ENCODE peak calls at places on chromosomes 12 and 14, in four cellular contexts. H is K562, P is GM12878, G is HepG2. V is an unnamed sample.

GRCh38 chr12:57626929-57627445 is 6.0 kb downstream of the B4GALNT1 start:
- DNase-seq in H (no peak), P (no peak), G (no peak), V (no peak)

GRCh38 chr12:13443498-13443897 is 247.0 kb downstream of the EMP1 start:
- DNase-seq in H (no peak), P (no peak), G (no peak), V (no peak)

GRCh38 chr12:2531371-2531770 is 263.4 kb upstream of the FKBP4 start:
- DNase-seq in H (no peak), P (no peak), G (no peak), V (no peak)

GRCh38 chr12:125025836-125026235 is 32.4 kb downstream of the BRI3BP start:
- DNase-seq in H (no peak), P (no peak), G (no peak), V (no peak)

GRCh38 chr12:56120158-56120846 is 2.2 kb downstream of the ZC3H10 start:
- DNase-seq in H (peak), P (no peak), G (no peak), V (no peak)

GRCh38 chr14:75515631-75515999 is 6.7 kb upstream of the BATF start:
- DNase-seq in H (no peak), P (no peak), G (no peak), V (no peak)

GRCh38 chr12:122527478-122527944 is 462 bp downstream of the KNTC1 start:
- DNase-seq in H (peak), P (no peak), G (no peak), V (no peak)

GRCh38 chr14:106185837-106186233 is 659.5 kb downstream of the TMEM121 start:
- DNase-seq in H (no peak), P (no peak), G (no peak), V (no peak)

GRCh38 chr12:49200882-49201594 is 12.2 kb upstream of the TUBA1A start:
- DNase-seq in H (peak), P (peak), G (no peak), V (no peak)

GRCh38 chr14:52061890-52062289 is 7.0 kb downstream of the NID2 start:
- DNase-seq in H (no peak), P (no peak), G (no peak), V (no peak)

GRCh38 chr14:35480119-35480769 is 53.7 kb upstream of the INSM2 start:
- DNase-seq in H (no peak), P (peak), G (no peak), V (no peak)

GRCh38 chr14:58749066-58749669 is 111.4 kb downstream of the DACT1 start:
- DNase-seq in H (peak), P (peak), G (peak), V (no peak)

GRCh38 chr12:90253674-90254181 is 545.1 kb upstream of the ATP2B1 start:
- DNase-seq in H (no peak), P (peak), G (no peak), V (peak)

GRCh38 chr12:88896958-88897357 is 316.7 kb upstream of the KITLG start:
- DNase-seq in H (no peak), P (no peak), G (no peak), V (no peak)
- TF ChIP-seq CREM in H (no peak), P (no peak), G (no peak), V (no peak)

GRCh38 chr12:81294325-81295190 is 216.7 kb downstream of the ACSS3 start:
- DNase-seq in H (no peak), P (no peak), G (no peak), V (no peak)
- TF ChIP-seq CREM in H (no peak), P (no peak), G (no peak), V (no peak)

DNA sequence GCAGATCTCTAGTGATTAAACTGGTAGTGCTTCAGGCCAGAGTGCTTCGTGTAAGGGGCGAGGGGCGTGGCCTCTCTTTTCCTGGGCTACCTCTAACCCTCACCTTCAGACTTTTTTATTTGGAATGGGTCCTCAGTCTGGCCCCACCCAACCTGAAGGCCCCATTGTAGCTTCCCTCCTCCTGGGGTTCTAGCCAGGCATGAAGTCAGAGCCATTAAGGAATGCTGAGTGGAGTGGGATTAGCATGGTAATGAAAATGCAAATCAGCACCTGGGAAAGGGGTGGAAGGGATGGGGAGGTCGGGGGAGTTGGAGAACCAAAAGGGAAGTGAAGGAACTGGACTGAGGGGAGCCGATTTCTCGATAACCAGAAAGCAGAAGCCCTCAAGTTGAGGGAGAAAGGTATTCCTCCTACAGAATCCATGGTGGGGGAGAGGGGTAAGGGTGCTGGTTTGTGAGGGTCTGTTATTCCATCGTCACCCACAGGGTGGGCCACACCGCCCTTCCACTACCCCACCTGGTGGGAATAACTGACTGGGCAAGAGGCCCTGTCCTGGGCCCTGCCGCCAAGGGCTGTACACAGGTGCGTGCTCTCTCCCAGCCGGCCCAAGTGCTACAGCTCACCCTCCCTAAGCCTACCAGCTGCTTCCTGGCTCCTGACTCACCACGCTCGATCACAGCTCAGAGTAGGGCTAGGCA is 14.1 kb downstream of the ZFHX2 start:
- DNase-seq in H (no peak), P (no peak), G (no peak), V (peak)
- TF ChIP-seq CREM in H (no peak), P (no peak), G (no peak), V (no peak)

GRCh38 chr12:104549820-104550480 is 93.2 kb downstream of the CHST11 start:
- DNase-seq in H (no peak), P (no peak), G (no peak), V (no peak)

GRCh38 chr12:104547239-104547638 is 90.5 kb downstream of the CHST11 start:
- DNase-seq in H (no peak), P (no peak), G (no peak), V (no peak)

GRCh38 chr12:104551313-104551931 is 94.7 kb downstream of the CHST11 start:
- DNase-seq in H (no peak), P (no peak), G (no peak), V (no peak)

GRCh38 chr12:104544836-104545235 is 88.1 kb downstream of the CHST11 start:
- DNase-seq in H (no peak), P (no peak), G (no peak), V (no peak)

DNA sequence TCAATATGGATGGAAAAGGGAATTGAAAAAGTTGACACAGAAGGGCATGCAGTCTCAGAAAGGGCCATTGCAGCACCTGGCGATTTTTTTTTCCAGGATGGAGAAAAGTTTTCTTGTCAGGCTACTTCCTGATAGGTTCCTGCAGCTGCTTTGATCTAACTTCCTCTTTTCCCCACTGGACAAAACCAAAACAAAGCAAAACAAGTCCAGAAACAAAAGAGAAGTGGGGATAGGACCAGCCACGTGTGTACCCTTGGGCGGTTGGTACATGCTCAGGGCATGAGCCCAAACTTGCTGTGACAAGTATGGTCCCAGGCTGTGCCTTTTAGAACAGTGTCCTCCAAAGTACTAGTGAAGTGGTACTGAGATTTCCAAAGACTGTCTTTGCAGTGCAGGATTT is 89.8 kb downstream of the CHST11 start:
- DNase-seq in H (no peak), P (no peak), G (no peak), V (no peak)
- TF ChIP-seq CREM in H (no peak), P (no peak), G (no peak), V (no peak)

GRCh38 chr12:95763809-95764253 is 26.7 kb downstream of the NTN4 start:
- DNase-seq in H (no peak), P (no peak), G (peak), V (no peak)
- TF ChIP-seq CREM in H (no peak), P (no peak), G (no peak), V (no peak)

GRCh38 chr14:68822964-68823363 is 30.1 kb upstream of the ZFP36L1 start:
- DNase-seq in H (no peak), P (no peak), G (no peak), V (no peak)

GRCh38 chr14:68824207-68824516 is 31.3 kb upstream of the ZFP36L1 start:
- DNase-seq in H (no peak), P (no peak), G (no peak), V (no peak)

GRCh38 chr14:68825729-68826128 is 32.9 kb upstream of the ZFP36L1 start:
- DNase-seq in H (no peak), P (no peak), G (no peak), V (no peak)

GRCh38 chr14:68823434-68824206 is 30.8 kb upstream of the ZFP36L1 start:
- DNase-seq in H (no peak), P (no peak), G (peak), V (no peak)

DNA sequence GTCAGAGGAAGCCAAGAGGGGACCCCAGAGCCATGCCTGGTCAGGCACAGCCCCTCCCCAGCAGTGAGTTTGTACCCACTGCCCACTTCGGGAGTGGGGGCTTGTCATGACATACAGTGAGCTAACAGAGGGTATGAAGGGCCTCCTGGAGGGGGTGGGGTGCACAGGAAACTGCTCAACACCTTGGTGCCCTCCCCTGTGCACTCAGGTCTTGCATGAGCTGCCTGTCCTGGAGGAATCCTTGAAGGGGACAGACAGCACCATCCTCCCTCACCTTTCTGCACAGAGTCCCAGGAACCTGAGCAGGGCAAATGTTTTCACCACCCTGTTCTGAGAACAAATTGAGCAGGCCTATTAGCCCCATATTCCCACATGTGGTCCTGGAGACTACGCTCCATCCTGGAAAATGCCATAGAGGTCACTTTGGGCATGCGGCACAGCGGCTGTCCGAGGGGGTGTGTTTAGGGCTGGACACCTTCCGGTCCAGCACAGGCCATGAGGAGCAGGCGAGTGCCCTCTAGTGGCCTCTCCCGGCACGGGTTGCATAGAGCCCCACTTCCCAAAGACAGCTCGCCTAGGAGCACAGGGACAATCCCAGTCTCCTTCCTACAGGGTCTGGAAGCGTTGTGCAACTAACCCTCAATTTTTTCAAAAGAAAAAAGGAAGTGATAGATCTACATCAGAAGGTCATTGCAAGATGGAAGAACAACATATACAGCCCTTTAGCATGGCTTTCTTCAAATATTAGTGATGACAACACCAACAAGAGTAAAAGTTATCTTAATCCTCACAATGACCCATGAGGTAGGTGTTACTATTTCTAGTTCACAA is 31.9 kb upstream of the ZFP36L1 start:
- DNase-seq in H (peak), P (no peak), G (peak), V (peak)
- TF ChIP-seq CREM in H (peak), P (no peak), G (no peak), V (no peak)

GRCh38 chr14:24308342-24309124 is 756 bp upstream of the CIDEB start:
- DNase-seq in H (no peak), P (no peak), G (no peak), V (no peak)

GRCh38 chr14:24309538-24310386 is at the start of gene LTB4R2:
- DNase-seq in H (no peak), P (no peak), G (no peak), V (no peak)

GRCh38 chr14:24307156-24307574 is 612 bp downstream of the CIDEB start:
- DNase-seq in H (no peak), P (no peak), G (no peak), V (no peak)

GRCh38 chr14:24310387-24310665 is 386 bp downstream of the LTB4R2 start:
- DNase-seq in H (no peak), P (no peak), G (no peak), V (no peak)

GRCh38 chr14:24307575-24308341 is at the start of gene CIDEB:
- DNase-seq in H (peak), P (no peak), G (peak), V (peak)
- TF ChIP-seq CREM in H (peak), P (no peak), G (peak), V (no peak)

GRCh38 chr12:65313704-65314317 is 35.3 kb downstream of the MSRB3 start:
- DNase-seq in H (no peak), P (no peak), G (peak), V (no peak)
- TF ChIP-seq CREM in H (no peak), P (no peak), G (no peak), V (no peak)

V was measured in WTC11.